ENCODE peak calls at places on chromosomes 4 and X, in six cellular contexts. One of them, this sample, is unnamed.

GRCh38 chrX:136202889-136203288 is 48.3 kb downstream of the MAP7D3 start:
- DNase-seq in mammary epithelial cell: no peak
- DNase-seq in fibroblast of lung: peak; percentile 70
- DNase-seq in MM.1S: no peak
- DNase-seq in hepatocyte: no peak
- DNase-seq in keratinocyte: no peak
- DNase-seq in this sample: peak; percentile 64

GRCh38 chr4:3082915-3083515 is 8.5 kb downstream of the HTT start:
- DNase-seq in mammary epithelial cell: no peak
- DNase-seq in MM.1S: no peak
- DNase-seq in hepatocyte: no peak
- DNase-seq in keratinocyte: no peak
- DNase-seq in fibroblast of lung: no peak
- DNase-seq in this sample: no peak

GRCh38 chr4:48831532-48832015 is 686 bp downstream of the OCIAD1 start:
- DNase-seq in MM.1S: no peak
- DNase-seq in fibroblast of lung: no peak
- DNase-seq in hepatocyte: no peak
- DNase-seq in mammary epithelial cell: no peak
- DNase-seq in keratinocyte: no peak
- DNase-seq in this sample: no peak

GRCh38 chr4:67881226-67881625 is 2.6 kb downstream of the TMPRSS11D start:
- DNase-seq in MM.1S: no peak
- DNase-seq in keratinocyte: no peak
- DNase-seq in mammary epithelial cell: no peak
- DNase-seq in hepatocyte: no peak
- DNase-seq in fibroblast of lung: no peak
- DNase-seq in this sample: no peak

GRCh38 chrX:129755779-129756650 is 17.2 kb downstream of the XPNPEP2 start:
- DNase-seq in fibroblast of lung: no peak
- DNase-seq in MM.1S: no peak
- DNase-seq in keratinocyte: no peak
- DNase-seq in hepatocyte: no peak
- DNase-seq in mammary epithelial cell: no peak
- DNase-seq in this sample: no peak

GRCh38 chr4:54961357-54961975 is 163.9 kb downstream of the KDR start:
- DNase-seq in hepatocyte: peak; percentile 44
- DNase-seq in fibroblast of lung: peak; percentile 25
- DNase-seq in keratinocyte: no peak
- DNase-seq in MM.1S: peak; percentile 29
- DNase-seq in mammary epithelial cell: peak; percentile 14
- DNase-seq in this sample: peak; percentile 66

GRCh38 chr4:84965558-84966381 is 720 bp downstream of the WDFY3 start:
- DNase-seq in hepatocyte: peak; percentile 82
- DNase-seq in fibroblast of lung: peak; percentile 47
- DNase-seq in MM.1S: no peak
- DNase-seq in keratinocyte: no peak
- DNase-seq in mammary epithelial cell: peak; percentile 39
- DNase-seq in this sample: peak; percentile 26

GRCh38 chr4:2290974-2291704 is 29.2 kb upstream of the MXD4 start:
- DNase-seq in fibroblast of lung: no peak
- DNase-seq in MM.1S: no peak
- DNase-seq in hepatocyte: peak; percentile 6
- DNase-seq in keratinocyte: no peak
- DNase-seq in mammary epithelial cell: no peak
- DNase-seq in this sample: no peak

GRCh38 chr4:85200106-85200505 is 233.6 kb upstream of the WDFY3 start:
- DNase-seq in mammary epithelial cell: peak; percentile 75
- DNase-seq in hepatocyte: no peak
- DNase-seq in fibroblast of lung: peak; percentile 1
- DNase-seq in MM.1S: no peak
- DNase-seq in keratinocyte: no peak
- DNase-seq in this sample: peak; percentile 32

GRCh38 chrX:53605004-53605403 is 81.5 kb downstream of the HUWE1 start:
- DNase-seq in hepatocyte: no peak
- DNase-seq in MM.1S: no peak
- DNase-seq in mammary epithelial cell: peak; percentile 12
- DNase-seq in keratinocyte: no peak
- DNase-seq in fibroblast of lung: peak; percentile 26
- DNase-seq in this sample: peak; percentile 5

GRCh38 chr4:84499065-84499982 is at the start of gene NKX6-1:
- DNase-seq in hepatocyte: peak; percentile 83
- DNase-seq in fibroblast of lung: peak; percentile 85
- DNase-seq in MM.1S: no peak
- DNase-seq in mammary epithelial cell: peak; percentile 67
- DNase-seq in keratinocyte: no peak
- DNase-seq in this sample: peak; percentile 91

GRCh38 chr4:11631416-11631815 is 202.7 kb upstream of the HS3ST1 start:
- DNase-seq in keratinocyte: peak; percentile 61
- DNase-seq in hepatocyte: no peak
- DNase-seq in fibroblast of lung: no peak
- DNase-seq in mammary epithelial cell: peak; percentile 46
- DNase-seq in MM.1S: no peak
- DNase-seq in this sample: peak; percentile 45

GRCh38 chrX:9919632-9920172 is 47.5 kb upstream of the CLDN34 start:
- DNase-seq in MM.1S: no peak
- DNase-seq in fibroblast of lung: no peak
- DNase-seq in hepatocyte: no peak
- DNase-seq in keratinocyte: no peak
- DNase-seq in mammary epithelial cell: no peak
- DNase-seq in this sample: no peak

GRCh38 chr4:77466430-77466829 is 139.2 kb upstream of the CXCL13 start:
- DNase-seq in MM.1S: no peak
- DNase-seq in fibroblast of lung: no peak
- DNase-seq in mammary epithelial cell: no peak
- DNase-seq in hepatocyte: no peak
- DNase-seq in keratinocyte: no peak
- DNase-seq in this sample: no peak

GRCh38 chr4:13218316-13218958 is 265.7 kb downstream of the RAB28 start:
- DNase-seq in hepatocyte: no peak
- DNase-seq in keratinocyte: no peak
- DNase-seq in MM.1S: no peak
- DNase-seq in mammary epithelial cell: no peak
- DNase-seq in fibroblast of lung: peak; percentile 61
- DNase-seq in this sample: no peak

GRCh38 chr4:53764761-53765490 is 173.6 kb upstream of the LNX1 start:
- DNase-seq in hepatocyte: no peak
- DNase-seq in keratinocyte: no peak
- DNase-seq in mammary epithelial cell: no peak
- DNase-seq in MM.1S: no peak
- DNase-seq in fibroblast of lung: peak; percentile 60
- DNase-seq in this sample: no peak

GRCh38 chrX:3046253-3046909 is 5.1 kb downstream of the ARSF start:
- DNase-seq in mammary epithelial cell: no peak
- DNase-seq in hepatocyte: no peak
- DNase-seq in MM.1S: peak; percentile 52
- DNase-seq in fibroblast of lung: no peak
- DNase-seq in keratinocyte: no peak
- DNase-seq in this sample: no peak

GRCh38 chr4:188138227-188138626 is 1.0 kb upstream of the TRIML1 start:
- DNase-seq in fibroblast of lung: no peak
- DNase-seq in keratinocyte: no peak
- DNase-seq in MM.1S: no peak
- DNase-seq in hepatocyte: no peak
- DNase-seq in mammary epithelial cell: no peak
- DNase-seq in this sample: no peak

GRCh38 chr4:38298868-38299713 is 338.9 kb downstream of the PTTG2 start:
- DNase-seq in MM.1S: no peak
- DNase-seq in hepatocyte: no peak
- DNase-seq in mammary epithelial cell: no peak
- DNase-seq in keratinocyte: no peak
- DNase-seq in fibroblast of lung: no peak
- DNase-seq in this sample: no peak

GRCh38 chr4:76449362-76449767 is 14.3 kb downstream of the SHROOM3 start:
- DNase-seq in MM.1S: no peak
- DNase-seq in keratinocyte: no peak
- DNase-seq in hepatocyte: no peak
- DNase-seq in fibroblast of lung: peak; percentile 87
- DNase-seq in mammary epithelial cell: no peak
- DNase-seq in this sample: no peak

GRCh38 chrX:41759817-41760216 is 35.8 kb downstream of the GPR82 start:
- DNase-seq in mammary epithelial cell: peak; percentile 3
- DNase-seq in fibroblast of lung: peak; percentile 19
- DNase-seq in keratinocyte: no peak
- DNase-seq in hepatocyte: no peak
- DNase-seq in MM.1S: peak; percentile 26
- DNase-seq in this sample: peak; percentile 39

GRCh38 chr4:111959202-111959601 is 186.1 kb upstream of the FAM241A start:
- DNase-seq in hepatocyte: peak; percentile 44
- DNase-seq in MM.1S: no peak
- DNase-seq in fibroblast of lung: peak; percentile 38
- DNase-seq in keratinocyte: no peak
- DNase-seq in mammary epithelial cell: peak; percentile 60
- DNase-seq in this sample: peak; percentile 48

GRCh38 chrX:139936259-139936658 is 3.4 kb upstream of the ATP11C start:
- DNase-seq in mammary epithelial cell: no peak
- DNase-seq in fibroblast of lung: no peak
- DNase-seq in keratinocyte: no peak
- DNase-seq in hepatocyte: no peak
- DNase-seq in MM.1S: no peak
- DNase-seq in this sample: peak; percentile 26

GRCh38 chrX:67604979-67605703 is 61.3 kb downstream of the AR start:
- DNase-seq in fibroblast of lung: peak; percentile 92
- DNase-seq in hepatocyte: peak; percentile 25
- DNase-seq in keratinocyte: peak; percentile 33
- DNase-seq in MM.1S: peak; percentile 73
- DNase-seq in mammary epithelial cell: peak; percentile 40
- DNase-seq in this sample: no peak

GRCh38 chrX:119539872-119540271 is 25.3 kb downstream of the STEEP1 start:
- DNase-seq in mammary epithelial cell: no peak
- DNase-seq in keratinocyte: no peak
- DNase-seq in MM.1S: no peak
- DNase-seq in fibroblast of lung: no peak
- DNase-seq in hepatocyte: no peak
- DNase-seq in this sample: no peak

GRCh38 chrX:153339662-153340061 is 5.7 kb downstream of the ZNF275 start:
- DNase-seq in MM.1S: no peak
- DNase-seq in hepatocyte: no peak
- DNase-seq in fibroblast of lung: no peak
- DNase-seq in mammary epithelial cell: no peak
- DNase-seq in keratinocyte: no peak
- DNase-seq in this sample: no peak

GRCh38 chr4:164803702-164804101 is 49.8 kb downstream of the SMIM31 start:
- DNase-seq in mammary epithelial cell: no peak
- DNase-seq in hepatocyte: no peak
- DNase-seq in MM.1S: no peak
- DNase-seq in keratinocyte: no peak
- DNase-seq in fibroblast of lung: no peak
- DNase-seq in this sample: no peak

GRCh38 chr4:62133498-62133897 is 933.4 kb downstream of the ADGRL3 start:
- DNase-seq in keratinocyte: no peak
- DNase-seq in mammary epithelial cell: no peak
- DNase-seq in hepatocyte: no peak
- DNase-seq in MM.1S: no peak
- DNase-seq in fibroblast of lung: no peak
- DNase-seq in this sample: no peak

GRCh38 chrX:21932277-21932996 is 8.1 kb upstream of the SMS start:
- DNase-seq in mammary epithelial cell: peak; percentile 89
- DNase-seq in fibroblast of lung: peak; percentile 94
- DNase-seq in keratinocyte: no peak
- DNase-seq in hepatocyte: no peak
- DNase-seq in MM.1S: no peak
- DNase-seq in this sample: peak; percentile 84

GRCh38 chrX:134711135-134711941 is 53.1 kb upstream of the PLAC1 start:
- DNase-seq in keratinocyte: no peak
- DNase-seq in fibroblast of lung: peak; percentile 20
- DNase-seq in MM.1S: no peak
- DNase-seq in hepatocyte: no peak
- DNase-seq in mammary epithelial cell: no peak
- DNase-seq in this sample: no peak

GRCh38 chrX:47991263-47992092 is 12.3 kb downstream of the ZNF182 start:
- DNase-seq in fibroblast of lung: peak; percentile 80
- DNase-seq in mammary epithelial cell: peak; percentile 80
- DNase-seq in keratinocyte: peak; percentile 21
- DNase-seq in MM.1S: no peak
- DNase-seq in hepatocyte: no peak
- DNase-seq in this sample: peak; percentile 13

GRCh38 chr4:104420766-104421165 is 73.9 kb downstream of the CXXC4 start:
- DNase-seq in keratinocyte: no peak
- DNase-seq in fibroblast of lung: peak; percentile 41
- DNase-seq in mammary epithelial cell: no peak
- DNase-seq in MM.1S: no peak
- DNase-seq in hepatocyte: peak; percentile 12
- DNase-seq in this sample: no peak

GRCh38 chr4:104421576-104421975 is 73.1 kb downstream of the CXXC4 start:
- DNase-seq in MM.1S: no peak
- DNase-seq in hepatocyte: peak; percentile 8
- DNase-seq in keratinocyte: no peak
- DNase-seq in fibroblast of lung: peak; percentile 51
- DNase-seq in mammary epithelial cell: no peak
- DNase-seq in this sample: no peak

GRCh38 chr4:104425948-104426347 is 68.7 kb downstream of the CXXC4 start:
- DNase-seq in hepatocyte: no peak
- DNase-seq in mammary epithelial cell: no peak
- DNase-seq in keratinocyte: no peak
- DNase-seq in fibroblast of lung: no peak
- DNase-seq in MM.1S: no peak
- DNase-seq in this sample: no peak

GRCh38 chr4:104424368-104424921 is 70.2 kb downstream of the CXXC4 start:
- DNase-seq in keratinocyte: no peak
- DNase-seq in fibroblast of lung: no peak
- DNase-seq in mammary epithelial cell: no peak
- DNase-seq in MM.1S: no peak
- DNase-seq in hepatocyte: no peak
- DNase-seq in this sample: no peak

GRCh38 chr4:104425003-104425402 is 69.7 kb downstream of the CXXC4 start:
- DNase-seq in keratinocyte: no peak
- DNase-seq in fibroblast of lung: no peak
- DNase-seq in MM.1S: no peak
- DNase-seq in mammary epithelial cell: no peak
- DNase-seq in hepatocyte: no peak
- DNase-seq in this sample: no peak
- H3K4me3 ChIP-seq in keratinocyte: no peak overlapping the region
- H3K4me3 ChIP-seq in fibroblast of lung: peak overlapping the region; percentile 32
- H3K4me3 ChIP-seq in MM.1S: no peak overlapping the region
- H3K4me3 ChIP-seq in mammary epithelial cell: no peak overlapping the region
- H3K4me3 ChIP-seq in hepatocyte: no peak overlapping the region
- H3K4me3 ChIP-seq in this sample: no peak overlapping the region

GRCh38 chr4:6603128-6603527 is 28.1 kb downstream of the MAN2B2 start:
- DNase-seq in keratinocyte: no peak
- DNase-seq in MM.1S: no peak
- DNase-seq in mammary epithelial cell: no peak
- DNase-seq in fibroblast of lung: no peak
- DNase-seq in hepatocyte: no peak
- DNase-seq in this sample: no peak
- H3K4me1 ChIP-seq in keratinocyte: no peaks in the 10 kb centered on the region
- H3K4me1 ChIP-seq in MM.1S: no peaks in the 10 kb centered on the region
- H3K4me1 ChIP-seq in mammary epithelial cell: no peaks in the 10 kb centered on the region
- H3K4me1 ChIP-seq in fibroblast of lung: no peaks in the 10 kb centered on the region
- H3K4me1 ChIP-seq in hepatocyte: no peaks in the 10 kb centered on the region
- H3K4me1 ChIP-seq in this sample: no peaks in the 10 kb centered on the region

GRCh38 chr4:73181231-73181630 is 77.4 kb downstream of the ANKRD17 start:
- DNase-seq in MM.1S: no peak
- DNase-seq in fibroblast of lung: no peak
- DNase-seq in mammary epithelial cell: no peak
- DNase-seq in hepatocyte: no peak
- DNase-seq in keratinocyte: no peak
- DNase-seq in this sample: no peak
- H3K4me2 ChIP-seq in MM.1S: no peak overlapping the region
- H3K4me2 ChIP-seq in fibroblast of lung: no peak overlapping the region
- H3K4me2 ChIP-seq in mammary epithelial cell: no peak overlapping the region
- H3K4me2 ChIP-seq in hepatocyte: no peak overlapping the region
- H3K4me2 ChIP-seq in keratinocyte: no peak overlapping the region
- H3K4me2 ChIP-seq in this sample: no peak overlapping the region

GRCh38 chr4:182560358-182560757 is 317.2 kb downstream of the TENM3 start:
- DNase-seq in MM.1S: no peak
- DNase-seq in hepatocyte: peak; percentile 19
- DNase-seq in keratinocyte: no peak
- DNase-seq in mammary epithelial cell: no peak
- DNase-seq in fibroblast of lung: peak; percentile 77
- DNase-seq in this sample: no peak
- H3K4me3 ChIP-seq in MM.1S: no peak overlapping the region
- H3K4me3 ChIP-seq in hepatocyte: no peak overlapping the region
- H3K4me3 ChIP-seq in keratinocyte: no peak overlapping the region
- H3K4me3 ChIP-seq in mammary epithelial cell: no peak overlapping the region
- H3K4me3 ChIP-seq in fibroblast of lung: no peak overlapping the region
- H3K4me3 ChIP-seq in this sample: no peak overlapping the region